ENCODE peak calls at places on chromosomes 4 and X, in seven cellular contexts. C is stimulated activated CD4-positive, alpha-beta T cell treated with anti-CD3 and anti-CD28 coated beads, Interleukin-2, amount 100 ng/mL, for 48 hours; D is activated effector memory CD4-positive, alpha-beta T cell treated with anti-CD3 and anti-CD28 coated beads, Interleukin-2, amount 50 U/mL, for 16 hours; E is iris pigment epithelial cell; Z is hippocampal formation; P is psoas muscle; G is lower leg skin. V is an unnamed sample.

GRCh38 chr4:21248336-21248735 is 548.1 kb downstream of the PACRGL start:
- DNase-seq in Z (no peak), E (no peak), C (no peak), P (no peak), G (no peak), D (no peak), V (no peak)

GRCh38 chrX:65194547-65194946 is 218.3 kb upstream of the ZC4H2 start:
- DNase-seq in P (no peak), C (no peak), G (no peak), Z (no peak), D (no peak), E (no peak), V (no peak)

GRCh38 chr4:179163147-179163546 is 1720.9 kb upstream of the AGA start:
- DNase-seq in G (no peak), Z (no peak), E (no peak), C (no peak), P (no peak), D (no peak), V (no peak)

GRCh38 chrX:9859711-9860555 is 73.7 kb downstream of the SHROOM2 start:
- DNase-seq in C (no peak), G (no peak), D (no peak), P (no peak), E (peak; percentile 76), Z (no peak), V (peak; percentile 62)

GRCh38 chr4:182938213-182938645 is 21.0 kb upstream of the DCTD start:
- DNase-seq in Z (peak; percentile 59), P (peak; percentile 66), C (peak; percentile 67), E (peak; percentile 63), D (peak; percentile 88), G (peak; percentile 95), V (peak; percentile 69)

GRCh38 chr4:177214935-177215334 is 94.7 kb upstream of the NEIL3 start:
- DNase-seq in D (no peak), P (no peak), E (no peak), C (no peak), G (no peak), Z (no peak), V (no peak)

GRCh38 chr4:44098973-44099372 is 349.6 kb downstream of the KCTD8 start:
- DNase-seq in E (no peak), D (no peak), Z (no peak), P (no peak), G (no peak), C (no peak), V (no peak)

GRCh38 chrX:29257516-29257915 is 670.3 kb downstream of the IL1RAPL1 start:
- DNase-seq in D (no peak), G (no peak), P (no peak), E (peak; percentile 6), Z (no peak), C (no peak), V (peak; percentile 18)

GRCh38 chrX:57607295-57608187 is 15.7 kb downstream of the ZXDB start:
- DNase-seq in E (no peak), C (no peak), D (no peak), P (no peak), G (no peak), Z (no peak), V (peak; percentile 55)

GRCh38 chr4:44985938-44986337 is 259.6 kb upstream of the GNPDA2 start:
- DNase-seq in G (no peak), D (no peak), Z (no peak), P (no peak), E (no peak), C (no peak), V (no peak)

GRCh38 chr4:139740121-139740520 is 74.5 kb downstream of the MGST2 start:
- DNase-seq in Z (no peak), C (no peak), E (peak; percentile 50), G (peak; percentile 87), P (peak; percentile 57), D (no peak), V (no peak)

GRCh38 chrX:74421181-74422028 is at the start of gene SLC16A2:
- DNase-seq in E (peak; percentile 69), G (peak; percentile 92), C (no peak), P (peak; percentile 67), D (peak; percentile 67), Z (peak; percentile 65), V (peak; percentile 76)